ENCODE peak calls at places on chromosomes 16 and 17, in five cellular contexts. Z is CD8-positive, alpha-beta T cell; J is SJSA1; B is CD4-positive, CD25-positive, alpha-beta regulatory T cell; L is aorta. G is an unnamed sample.

GRCh38 chr17:65407017-65407416 is 154.4 kb downstream of the AXIN2 start:
- DNase-seq in J (no peak), B (no peak), Z (no peak), L (no peak), G (peak)

GRCh38 chr17:11948791-11949190 is 48.5 kb downstream of the ZNF18 start:
- DNase-seq in J (no peak), B (no peak), L (peak), Z (no peak), G (peak)

GRCh38 chr17:7383742-7384488 is 3.0 kb downstream of the TNK1 start:
- DNase-seq in J (no peak), L (peak), B (peak), Z (peak), G (peak)

GRCh38 chr17:62965149-62965648 is 836 bp upstream of the TANC2 start:
- DNase-seq in J (no peak), Z (no peak), B (no peak), L (no peak), G (peak)

GRCh38 chr16:89847056-89847929 is 19.0 kb downstream of the SPIRE2 start:
- DNase-seq in J (no peak), B (no peak), Z (no peak), L (no peak), G (no peak)

GRCh38 chr17:1244606-1245012 is 25.6 kb upstream of the BHLHA9 start:
- DNase-seq in Z (no peak), B (no peak), J (no peak), L (no peak), G (no peak)

GRCh38 chr16:85821441-85821901 is 22.0 kb downstream of the COX4I1 start:
- DNase-seq in Z (peak), J (peak), L (peak), B (peak), G (peak)

GRCh38 chr16:3642397-3643094 is 11.9 kb upstream of the DNASE1 start:
- DNase-seq in Z (no peak), L (no peak), B (no peak), J (no peak), G (peak)

GRCh38 chr17:42163113-42163512 is 8.3 kb upstream of the RAB5C start:
- DNase-seq in J (no peak), B (no peak), Z (no peak), L (no peak), G (no peak)

GRCh38 chr17:76538941-76539340 is 903 bp upstream of the PRCD start:
- DNase-seq in J (no peak), Z (no peak), B (no peak), L (peak), G (no peak)

GRCh38 chr17:2855063-2855600 is 58.9 kb downstream of the RAP1GAP2 start:
- DNase-seq in J (no peak), B (no peak), Z (no peak), L (no peak), G (no peak)

GRCh38 chr17:28385037-28385797 is 13.7 kb downstream of the SARM1 start:
- DNase-seq in J (no peak), Z (no peak), B (no peak), L (no peak), G (no peak)

GRCh38 chr17:77879896-77880280 is 78.6 kb upstream of the TNRC6C start:
- DNase-seq in J (no peak), L (no peak), B (no peak), Z (no peak), G (no peak)

GRCh38 chr17:32281011-32281451 is 15.4 kb downstream of the RHBDL3 start:
- DNase-seq in L (no peak), J (no peak), Z (no peak), B (no peak), G (no peak)

GRCh38 chr16:80663078-80663477 is 122.3 kb downstream of the DYNLRB2 start:
- DNase-seq in B (no peak), Z (no peak), J (no peak), L (no peak), G (no peak)

GRCh38 chr17:43579570-43580140 is 33.5 kb upstream of the ETV4 start:
- DNase-seq in Z (no peak), J (peak), B (no peak), L (no peak), G (no peak)

GRCh38 chr17:69223809-69224208 is 4.8 kb downstream of the ABCA10 start:
- DNase-seq in J (peak), L (no peak), Z (no peak), B (no peak), G (peak)

GRCh38 chr16:69820926-69821541 is 58.9 kb downstream of the WWP2 start:
- DNase-seq in B (no peak), Z (no peak), L (peak), J (peak), G (peak)

GRCh38 chr16:11429113-11429512 is 83.9 kb downstream of the RMI2 start:
- DNase-seq in J (no peak), L (no peak), Z (no peak), B (no peak), G (no peak)

GRCh38 chr17:36773039-36773438 is 164.2 kb upstream of the LHX1 start:
- DNase-seq in L (no peak), J (no peak), B (no peak), Z (no peak), G (no peak)

GRCh38 chr16:31458073-31458834 is 1.0 kb upstream of the ARMC5 start:
- DNase-seq in B (peak), J (peak), Z (peak), L (peak), G (peak)

GRCh38 chr17:55571095-55571494 is 59.8 kb upstream of the SMIM36 start:
- DNase-seq in J (peak), B (no peak), L (no peak), Z (no peak), G (no peak)

DNA sequence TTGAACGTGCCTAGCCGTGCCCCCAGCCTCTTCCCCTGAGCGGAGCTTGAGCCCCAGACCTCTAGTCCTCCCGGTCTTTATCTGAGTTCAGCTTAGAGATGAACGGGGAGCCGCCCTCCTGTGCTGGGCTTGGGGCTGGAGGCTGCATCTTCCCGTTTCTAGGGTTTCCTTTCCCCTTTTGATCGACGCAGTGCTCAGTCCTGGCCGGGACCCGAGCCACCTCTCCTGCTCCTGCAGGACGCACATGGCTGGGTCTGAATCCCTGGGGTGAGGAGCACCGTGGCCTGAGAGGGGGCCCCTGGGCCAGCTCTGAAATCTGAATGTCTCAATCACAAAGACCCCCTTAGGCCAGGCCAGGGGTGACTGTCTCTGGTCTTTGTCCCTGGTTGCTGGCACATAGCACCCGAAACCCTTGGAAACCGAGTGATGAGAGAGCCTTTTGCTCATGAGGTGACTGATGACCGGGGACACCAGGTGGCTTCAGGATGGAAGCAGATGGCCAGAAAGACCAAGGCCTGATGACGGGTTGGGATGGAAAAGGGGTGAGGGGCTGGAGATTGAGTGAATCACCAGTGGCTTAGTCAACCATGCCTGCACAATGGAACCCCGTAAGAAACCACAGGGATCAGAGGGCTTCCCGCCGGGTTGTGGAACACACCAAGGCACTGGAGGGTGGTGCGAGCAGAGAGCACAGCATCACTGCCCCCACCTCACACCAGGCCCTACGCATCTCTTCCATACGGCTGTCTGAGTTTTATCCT is 745 bp downstream of the GAA start:
- DNase-seq in L (peak), Z (no peak), J (no peak), B (no peak), G (peak)
- H3K27ac ChIP-seq in L (no peak), Z (peak), J (no peak), B (peak), G (no peak)

GRCh38 chr16:58032710-58033293 is 7.2 kb downstream of the MMP15 start:
- DNase-seq in Z (no peak), J (no peak), B (no peak), L (no peak), G (peak)
- H3K4me3 ChIP-seq in Z (no peak), J (no peak), B (no peak), L (no peak), G (peak)

DNA sequence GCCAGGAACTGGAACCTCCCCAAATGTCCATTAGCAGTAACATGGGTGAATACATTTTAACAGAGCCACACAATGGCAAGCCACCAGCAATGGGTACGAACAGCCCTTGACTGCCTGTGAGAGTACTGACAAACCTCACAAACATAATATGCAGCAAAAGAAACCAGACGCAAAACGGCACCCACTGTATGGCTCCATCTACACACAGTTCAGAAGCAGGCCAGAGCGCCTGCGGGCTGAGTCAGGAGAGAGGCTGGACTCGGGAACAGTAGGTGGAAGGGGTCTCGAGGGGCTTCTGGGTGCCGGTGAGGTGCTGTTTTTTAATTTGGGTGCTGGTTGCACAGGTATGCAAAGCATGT is 77.4 kb upstream of the TOB1 start:
- DNase-seq in B (no peak), Z (no peak), J (no peak), L (peak), G (no peak)
- H3K27ac ChIP-seq in B (peak), Z (peak), J (no peak), L (peak), G (peak)

GRCh38 chr17:34637548-34638525 is 58.5 kb downstream of the TMEM132E start:
- DNase-seq in B (peak), J (peak), Z (peak), L (peak), G (peak)
- H3K4me3 ChIP-seq in B (peak), J (no peak), Z (peak), L (no peak), G (no peak)

DNA sequence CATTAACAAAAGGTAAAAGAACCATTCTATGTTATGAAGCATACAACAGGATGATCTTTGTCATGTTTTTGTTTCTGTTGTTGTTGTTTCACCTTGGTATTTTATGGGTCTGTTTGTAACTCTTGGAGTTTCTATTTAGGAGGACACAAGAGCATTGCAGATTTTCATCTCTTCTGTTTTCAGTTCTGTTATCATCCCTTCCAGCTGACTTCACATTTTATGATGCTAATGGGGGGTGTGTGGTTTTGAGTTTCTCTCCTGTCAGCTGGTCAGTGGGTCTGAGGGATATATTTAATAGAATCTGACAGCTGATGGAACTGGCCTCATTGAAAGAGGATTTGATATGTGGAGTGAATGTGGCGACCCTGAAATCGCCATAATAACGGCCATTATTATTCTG is 128.2 kb downstream of the SALL1 start:
- DNase-seq in L (no peak), J (no peak), B (no peak), Z (no peak), G (no peak)
- H3K27ac ChIP-seq in L (no peak), J (no peak), B (no peak), Z (no peak), G (no peak)

GRCh38 chr16:28502290-28502689 is 4.3 kb downstream of the IL27 start:
- DNase-seq in J (no peak), L (no peak), B (no peak), Z (no peak), G (no peak)
- H3K4me3 ChIP-seq in J (no peak), L (no peak), B (no peak), Z (no peak), G (no peak)

GRCh38 chr16:83937922-83938875 is 14.8 kb upstream of the OSGIN1 start:
- DNase-seq in Z (no peak), J (no peak), L (no peak), B (no peak), G (no peak)
- H3K27ac ChIP-seq in Z (no peak), J (no peak), L (no peak), B (no peak), G (no peak)

GRCh38 chr17:81924557-81925532 is 2.7 kb downstream of the MAFG start:
- DNase-seq in B (no peak), Z (no peak), J (no peak), L (no peak), G (no peak)
- H3K4me3 ChIP-seq in B (no peak), Z (no peak), J (no peak), L (no peak), G (no peak)

GRCh38 chr17:17844500-17844899 is 7.7 kb upstream of the SREBF1 start:
- DNase-seq in B (no peak), L (no peak), Z (no peak), J (no peak), G (no peak)
- H3K27ac ChIP-seq in B (no peak), L (no peak), Z (no peak), J (no peak), G (no peak)

DNA sequence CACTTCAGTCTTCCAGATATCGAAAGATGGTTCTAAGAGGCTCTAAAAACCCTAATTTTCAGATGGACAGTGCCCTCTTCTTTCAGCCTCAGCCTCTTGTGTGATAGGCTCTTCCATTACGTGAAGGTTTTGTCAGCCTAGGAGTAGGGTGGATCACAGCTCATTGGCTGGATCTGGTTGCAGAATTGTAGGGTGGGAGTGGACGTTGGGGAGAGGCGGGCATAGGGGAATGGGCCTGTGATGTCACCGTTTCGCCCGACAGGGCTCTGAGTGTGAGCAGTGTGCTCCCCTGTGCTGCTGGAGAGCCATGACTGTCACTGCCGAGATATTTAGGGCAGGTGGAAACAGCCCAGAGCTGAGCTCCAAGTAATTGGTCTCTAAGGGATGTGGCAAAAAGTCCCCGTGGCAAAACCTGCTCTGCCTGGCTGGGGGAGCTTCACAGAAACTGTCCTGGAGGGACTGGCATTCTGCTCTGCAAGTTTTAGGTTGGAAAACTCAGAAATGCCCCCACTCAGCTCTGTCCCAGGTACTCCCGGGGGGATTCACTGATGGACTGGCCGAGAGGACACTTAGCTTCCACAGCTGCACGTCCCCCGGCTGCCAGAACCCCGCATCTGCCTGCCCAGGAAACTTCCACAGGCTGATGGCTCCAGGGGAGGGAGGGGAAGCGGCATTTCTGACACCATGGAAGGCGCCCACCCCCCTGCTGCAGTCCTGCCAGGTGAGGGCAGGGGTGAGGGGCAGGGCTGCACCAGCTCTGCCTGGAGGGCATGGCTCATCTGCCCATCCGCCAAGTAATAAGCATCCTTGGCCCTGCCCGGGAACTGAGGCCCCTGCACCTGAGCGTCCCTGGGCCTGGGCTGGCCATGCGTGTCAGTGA is 6.0 kb upstream of the WFIKKN1 start:
- DNase-seq in Z (no peak), L (no peak), B (no peak), J (no peak), G (no peak)
- H3K4me3 ChIP-seq in Z (no peak), L (no peak), B (no peak), J (no peak), G (no peak)